ENCODE peak calls at places on chromosomes 4 and X, in ten cellular contexts. X, P, A, F, L, R, W, G, O and D are unnamed samples.

GRCh38 chr4:81152839-81153713 is 61.9 kb downstream of the PRKG2 start:
- DNase-seq in L (no peak), W (no peak), R (no peak), P (no peak), G (no peak), O (no peak), X (no peak), F (no peak), A (no peak), D (no peak)

GRCh38 chr4:53527342-53527741 is 63.9 kb downstream of the LNX1 start:
- DNase-seq in O (no peak), F (no peak), R (no peak), A (no peak), G (no peak), P (no peak), X (no peak), L (no peak), W (no peak), D (no peak)

GRCh38 chrX:111560801-111561200 is 49.4 kb downstream of the SERTM2 start:
- DNase-seq in F (no peak), L (no peak), A (no peak), O (no peak), W (no peak), G (no peak), X (no peak), R (no peak), P (no peak), D (no peak)

GRCh38 chrX:71111851-71112468 is 583 bp upstream of the IL2RG start:
- DNase-seq in F (no peak), A (no peak), W (peak; percentile 73), X (no peak), G (no peak), P (no peak), R (no peak), O (no peak), L (no peak), D (no peak)

GRCh38 chrX:123311486-123311885 is 127.4 kb downstream of the GRIA3 start:
- DNase-seq in X (no peak), G (no peak), W (no peak), F (no peak), R (no peak), A (no peak), L (no peak), P (no peak), O (no peak), D (no peak)

GRCh38 chr4:184349283-184350039 is 124.9 kb downstream of the IRF2 start:
- DNase-seq in R (no peak), X (peak; percentile 63), P (no peak), W (no peak), F (peak; percentile 51), O (no peak), A (peak; percentile 34), G (peak; percentile 32), L (no peak), D (no peak)

GRCh38 chrX:69896046-69896445 is 153.7 kb downstream of the AWAT2 start:
- DNase-seq in O (no peak), W (no peak), G (no peak), R (no peak), X (no peak), L (no peak), P (no peak), F (no peak), A (no peak), D (no peak)

GRCh38 chr4:158410272-158410671 is 111.4 kb upstream of the RXFP1 start:
- DNase-seq in L (no peak), R (no peak), P (no peak), F (no peak), G (no peak), A (no peak), W (peak; percentile 2), X (no peak), O (peak; percentile 3), D (no peak)

GRCh38 chrX:15714529-15714928 is 23.5 kb upstream of the CA5B start:
- DNase-seq in F (no peak), P (no peak), G (peak; percentile 66), R (no peak), X (no peak), W (no peak), L (no peak), O (no peak), A (peak; percentile 33), D (no peak)

GRCh38 chr4:168549145-168549544 is 52.3 kb downstream of the PALLD start:
- DNase-seq in F (no peak), A (no peak), L (no peak), X (no peak), P (no peak), R (no peak), O (no peak), G (no peak), W (no peak), D (no peak)

GRCh38 chr4:82842593-82842992 is 44.0 kb upstream of the SCD5 start:
- DNase-seq in X (no peak), O (no peak), F (no peak), L (peak; percentile 6), A (no peak), W (peak; percentile 20), R (no peak), G (no peak), P (no peak), D (no peak)

GRCh38 chr4:178462710-178463109 is 1020.5 kb upstream of the AGA start:
- DNase-seq in W (no peak), A (no peak), G (no peak), F (no peak), X (no peak), L (no peak), R (no peak), P (no peak), O (no peak), D (no peak)

GRCh38 chr4:89712141-89712540 is 124.8 kb downstream of the SNCA start:
- DNase-seq in W (no peak), L (no peak), O (no peak), R (no peak), G (no peak), F (no peak), X (no peak), P (no peak), A (no peak), D (no peak)

GRCh38 chrX:72002886-72003285 is 92.2 kb downstream of the NHSL2 start:
- DNase-seq in W (no peak), L (no peak), X (no peak), G (no peak), A (no peak), F (no peak), R (no peak), O (no peak), P (no peak), D (peak; percentile 28)

GRCh38 chrX:124010157-124010556 is 48.7 kb downstream of the STAG2 start:
- DNase-seq in W (no peak), A (no peak), F (no peak), G (no peak), R (no peak), X (no peak), P (no peak), L (no peak), O (no peak), D (no peak)

GRCh38 chr4:152956650-152957436 is 20.7 kb downstream of the FHDC1 start:
- DNase-seq in R (no peak), G (no peak), O (no peak), A (no peak), L (no peak), X (peak; percentile 46), W (no peak), P (no peak), F (no peak), D (no peak)

GRCh38 chrX:39152106-39152649 is 350.9 kb downstream of the MID1IP1 start:
- DNase-seq in A (peak; percentile 61), O (no peak), L (peak; percentile 14), G (no peak), F (no peak), W (peak; percentile 58), P (no peak), X (peak; percentile 61), R (no peak), D (no peak)

DNA sequence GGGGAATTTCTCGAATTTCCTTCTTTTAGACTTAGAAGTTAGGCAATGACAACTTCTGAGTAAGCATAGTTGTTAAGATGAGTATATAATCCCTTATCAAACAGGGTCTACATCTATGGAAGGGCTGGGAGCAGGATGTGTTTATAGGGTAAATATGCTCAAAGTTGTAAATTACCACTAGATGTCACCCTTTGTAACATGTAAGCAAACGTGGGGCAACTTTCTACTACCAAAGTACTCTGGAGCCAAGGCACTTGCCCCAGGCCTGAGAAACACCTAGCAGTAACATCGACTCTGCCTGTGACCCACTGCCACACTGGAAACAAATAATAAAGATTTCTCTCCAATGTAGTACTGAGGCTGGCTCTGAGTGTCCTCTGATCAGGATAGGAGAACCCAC is 444.6 kb downstream of the IQCM start:
- DNase-seq in W (peak; percentile 50), L (peak; percentile 25), X (no peak), O (peak; percentile 67), F (peak; percentile 50), A (no peak), R (no peak), P (no peak), G (peak; percentile 42), D (no peak)
- TF ChIP-seq CTCF in W (peak; percentile 28), L (peak; percentile 44), X (no peak), O (peak; percentile 63), F (peak; percentile 57), A (peak; percentile 26), R (peak; percentile 27), P (no peak), G (peak; percentile 57), D (no peak)

GRCh38 chrX:65034641-65035450 is 58.6 kb upstream of the ZC4H2 start:
- DNase-seq in L (peak; percentile 25), O (peak; percentile 47), P (peak; percentile 90), G (peak; percentile 69), X (peak; percentile 79), R (peak; percentile 6), W (peak; percentile 55), A (peak; percentile 67), F (peak; percentile 85), D (peak; percentile 15)
- TF ChIP-seq POLR2A in L (no peak), O (no peak), P (no peak), G (no peak), X (no peak), R (no peak), W (no peak), A (peak; percentile 14), F (peak; percentile 31), D (no peak)

GRCh38 chr4:42750091-42750490 is 93.2 kb upstream of the ATP8A1 start:
- DNase-seq in R (no peak), G (no peak), O (no peak), P (no peak), F (no peak), X (no peak), W (peak; percentile 52), L (no peak), A (peak; percentile 17), D (no peak)
- TF ChIP-seq CTCF in R (peak; percentile 9), G (peak; percentile 56), O (no peak), P (no peak), F (peak; percentile 8), X (no peak), W (no peak), L (no peak), A (no peak), D (no peak)

GRCh38 chrX:109732780-109733657 is at the start of gene ACSL4:
- DNase-seq in X (peak; percentile 85), A (peak; percentile 83), G (peak; percentile 92), R (peak; percentile 3), O (peak; percentile 42), L (peak; percentile 65), P (peak; percentile 92), W (peak; percentile 91), F (peak; percentile 75), D (peak; percentile 62)
- TF ChIP-seq POLR2A in X (no peak), A (peak; percentile 51), G (no peak), R (peak; percentile 29), O (peak; percentile 13), L (no peak), P (peak; percentile 38), W (peak; percentile 59), F (peak; percentile 58), D (no peak)